ENCODE peak calls at places on chromosomes 6 and 20, in six cellular contexts. F, Y, B, W, O and H are unnamed samples.

GRCh38 chr6:150004783-150005717 is 20.3 kb downstream of the RAET1L start:
- DNase-seq in O (peak), F (peak), W (peak), Y (peak), B (peak), H (peak)

GRCh38 chr20:41229259-41229658 is 88.3 kb downstream of the ZHX3 start:
- DNase-seq in F (no peak), W (no peak), Y (no peak), B (no peak), O (no peak), H (no peak)

GRCh38 chr6:2196079-2196679 is 49.2 kb downstream of the GMDS start:
- DNase-seq in F (peak), Y (peak), O (peak), W (peak), B (peak), H (peak)

GRCh38 chr6:87154641-87155271 is 609 bp upstream of the ZNF292 start:
- DNase-seq in Y (no peak), F (no peak), W (peak), B (peak), O (peak), H (peak)

GRCh38 chr6:86153529-86153928 is 510.8 kb upstream of the SYNCRIP start:
- DNase-seq in B (no peak), O (no peak), F (no peak), W (no peak), Y (no peak), H (no peak)

GRCh38 chr6:142692942-142693341 is 252.0 kb downstream of the HIVEP2 start:
- DNase-seq in B (peak), F (peak), W (peak), Y (peak), O (peak), H (peak)

GRCh38 chr6:138815221-138815620 is 19.3 kb downstream of the ECT2L start:
- DNase-seq in W (no peak), B (no peak), F (no peak), Y (no peak), O (no peak), H (no peak)

GRCh38 chr6:16400248-16400760 is 161.9 kb downstream of the GMPR start:
- DNase-seq in F (no peak), B (no peak), Y (no peak), O (no peak), W (no peak), H (no peak)

GRCh38 chr20:16013631-16014030 is 559.6 kb downstream of the KIF16B start:
- DNase-seq in B (no peak), W (no peak), O (no peak), F (no peak), Y (no peak), H (no peak)
- TF ChIP-seq EZH2phosphoT487 in B (no peak), W (no peak), O (no peak), F (no peak), Y (no peak), H (no peak)

GRCh38 chr20:23122959-23123655 is 37.0 kb upstream of the CD93 start:
- DNase-seq in W (no peak), B (no peak), O (no peak), F (no peak), Y (no peak), H (no peak)
- H3K9ac ChIP-seq in W (no peak), B (no peak), O (no peak), F (no peak), Y (no peak), H (no peak)

GRCh38 chr20:9686455-9686854 is 152.4 kb downstream of the PAK5 start:
- DNase-seq in F (no peak), Y (no peak), O (no peak), W (no peak), B (no peak), H (no peak)
- TF ChIP-seq EZH2phosphoT487 in F (no peak), Y (no peak), O (no peak), W (no peak), B (no peak), H (no peak)

DNA sequence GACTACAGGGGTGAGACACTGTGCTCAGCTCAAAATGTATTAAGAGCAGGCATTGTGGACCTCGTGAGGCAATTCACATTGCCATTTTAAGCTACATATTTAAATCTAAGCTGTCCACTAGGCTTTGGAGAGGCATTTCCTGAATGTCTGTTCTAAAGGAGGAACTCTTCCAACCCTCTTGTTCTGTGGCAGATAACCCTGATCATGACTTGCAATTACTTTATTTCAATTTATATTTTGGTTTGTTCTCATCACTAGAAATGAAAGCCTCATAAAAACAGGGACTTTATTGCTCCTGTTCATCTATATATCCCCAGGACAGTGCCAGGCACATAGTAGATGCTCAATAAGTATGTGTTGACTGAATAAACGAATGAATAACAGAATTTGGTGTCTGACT is 84.0 kb upstream of the SALL4 start:
- DNase-seq in O (no peak), W (no peak), Y (no peak), F (no peak), B (no peak), H (no peak)
- H3K9ac ChIP-seq in O (no peak), W (no peak), Y (no peak), F (no peak), B (no peak), H (no peak)

DNA sequence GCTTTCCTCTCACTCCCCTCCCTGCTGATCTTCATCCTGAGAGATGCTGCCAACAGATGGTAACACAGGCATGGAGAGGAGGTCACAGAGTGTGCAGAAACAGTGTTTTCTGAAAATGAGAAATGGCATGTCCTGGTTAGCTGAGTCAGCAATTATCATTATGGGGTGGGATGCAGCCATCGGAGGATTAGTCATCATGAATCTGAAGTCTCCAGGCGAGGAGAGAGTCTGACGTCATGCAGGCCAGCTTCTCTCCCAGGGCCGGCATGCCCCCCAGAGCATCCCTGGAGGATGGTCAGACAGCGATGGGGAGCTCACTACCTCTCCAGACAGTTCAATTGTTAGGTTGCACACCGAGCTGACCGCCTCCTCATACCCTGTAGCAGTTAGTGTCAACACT is 4.7 kb upstream of the GTSF1L start:
- DNase-seq in B (no peak), Y (no peak), O (no peak), F (no peak), W (peak), H (peak)
- TF ChIP-seq EZH2phosphoT487 in B (no peak), Y (no peak), O (no peak), F (no peak), W (no peak), H (no peak)

DNA sequence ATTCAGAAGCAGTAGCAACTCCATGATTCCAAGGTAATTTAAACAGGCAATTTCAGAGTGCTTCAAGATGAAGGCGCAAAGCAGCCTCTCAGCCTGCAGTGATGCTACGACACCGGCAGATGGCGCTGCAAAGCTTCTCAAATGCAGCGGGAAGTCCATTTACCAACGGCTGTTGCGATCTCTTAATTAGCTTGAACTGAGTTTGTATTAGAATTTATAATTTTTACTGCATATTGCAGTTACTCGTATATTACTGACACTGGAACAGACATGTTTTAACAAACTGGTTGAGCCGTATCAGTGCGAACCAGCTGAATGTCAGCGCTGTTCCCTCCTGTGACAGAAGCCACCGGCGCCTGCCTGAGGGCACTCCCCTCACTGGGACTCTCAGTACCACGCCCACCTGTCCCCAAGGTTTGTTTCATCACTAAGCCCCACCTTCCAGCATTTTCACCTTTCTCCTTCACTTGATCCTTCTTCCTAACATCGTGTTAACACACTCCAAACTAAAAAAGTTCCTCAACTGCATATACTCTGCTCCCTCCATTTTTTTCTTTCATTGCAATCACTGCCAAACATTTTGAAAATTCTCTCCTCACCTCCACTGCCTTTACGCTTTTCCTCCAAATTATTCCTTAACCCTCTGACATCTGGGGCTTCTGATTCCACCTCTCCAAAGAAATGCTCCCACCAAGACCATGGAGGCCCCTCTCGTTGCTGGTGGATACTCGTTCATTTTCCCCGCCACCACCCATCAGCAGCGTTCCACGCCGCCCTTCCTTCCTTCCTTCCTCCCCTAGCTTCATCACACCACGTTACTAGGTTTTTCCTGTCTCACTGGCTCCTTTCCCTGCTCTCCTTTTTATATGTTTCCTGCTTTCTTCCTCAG is 14.5 kb downstream of the GNL1 start:
- DNase-seq in O (peak), F (peak), W (peak), B (peak), Y (peak), H (peak)
- H3K9ac ChIP-seq in O (no peak), F (no peak), W (no peak), B (no peak), Y (peak), H (peak)